ENCODE peak calls at places on chromosomes 13 and 19, in seven cellular contexts. P is hepatocyte, I is ovary, W is cardiac muscle cell, N is mucosa of descending colon, S is sigmoid colon, M is nephron progenitor cell. A is an unnamed sample.

GRCh38 chr13:111511805-111512504 is 191.5 kb downstream of the TEX29 start:
- DNase-seq in I (no peak), P (no peak), S (no peak), M (no peak), N (peak), W (no peak), A (no peak)

GRCh38 chr13:48975101-48975925 is at the start of gene FNDC3A:
- DNase-seq in P (peak), I (peak), M (peak), S (peak), N (peak), W (peak), A (peak)

GRCh38 chr13:39501711-39502324 is 101.2 kb downstream of the LHFPL6 start:
- DNase-seq in P (peak), S (no peak), M (no peak), I (no peak), W (no peak), N (no peak), A (no peak)

GRCh38 chr19:20182232-20182785 is 15.3 kb downstream of the ZNF486 start:
- DNase-seq in N (no peak), M (no peak), S (no peak), P (no peak), I (no peak), W (no peak), A (no peak)

GRCh38 chr13:73429691-73430090 is 370.9 kb downstream of the KLF5 start:
- DNase-seq in M (no peak), P (no peak), I (no peak), N (no peak), S (no peak), W (peak), A (no peak)

GRCh38 chr13:28415994-28416411 is 78.9 kb downstream of the FLT1 start:
- DNase-seq in I (no peak), N (no peak), M (no peak), S (no peak), P (no peak), W (no peak), A (no peak)

GRCh38 chr13:80235559-80236296 is 105.2 kb downstream of the SPRY2 start:
- DNase-seq in S (no peak), M (no peak), P (peak), N (no peak), I (no peak), W (peak), A (no peak)

GRCh38 chr19:57954996-57955395 is 7.5 kb upstream of the ZNF256 start:
- DNase-seq in M (no peak), W (no peak), I (no peak), N (no peak), P (no peak), S (no peak), A (no peak)

GRCh38 chr13:26482451-26483197 is 74.9 kb upstream of the WASF3 start:
- DNase-seq in P (peak), I (no peak), N (no peak), M (peak), S (peak), W (peak), A (peak)

GRCh38 chr13:40471911-40472310 is 194.5 kb downstream of the FOXO1 start:
- DNase-seq in N (no peak), W (no peak), M (no peak), P (no peak), I (no peak), S (no peak), A (no peak)

GRCh38 chr13:51928231-51928630 is 66.5 kb downstream of the CCDC70 start:
- DNase-seq in N (no peak), W (no peak), M (no peak), S (no peak), P (no peak), I (no peak), A (no peak)

GRCh38 chr19:3132971-3133792 is 2.7 kb upstream of the GNA15 start:
- DNase-seq in N (peak), P (no peak), M (no peak), S (no peak), I (peak), W (peak), A (peak)

GRCh38 chr13:107867701-107868661 is 347.4 kb downstream of the LIG4 start:
- DNase-seq in W (peak), S (no peak), I (no peak), P (peak), M (peak), N (no peak), A (no peak)

GRCh38 chr13:113490496-113491417 is at the start of gene DCUN1D2:
- DNase-seq in W (peak), I (peak), P (peak), S (peak), N (peak), M (peak), A (peak)

GRCh38 chr19:29264897-29265296 is 51.9 kb upstream of the UQCRFS1 start:
- DNase-seq in M (no peak), W (no peak), N (no peak), I (no peak), S (no peak), P (no peak), A (no peak)

GRCh38 chr13:113742000-113742441 is 17.0 kb upstream of the TMEM255B start:
- DNase-seq in N (peak), P (peak), I (no peak), M (peak), S (no peak), W (peak), A (no peak)

GRCh38 chr19:3047307-3048189 is 14.7 kb downstream of the TLE5 start:
- DNase-seq in M (peak), I (peak), P (peak), N (peak), S (peak), W (peak), A (no peak)

GRCh38 chr19:40006273-40006691 is 9.4 kb downstream of the ZNF546 start:
- DNase-seq in P (no peak), W (peak), S (no peak), I (no peak), M (no peak), N (no peak), A (no peak)

GRCh38 chr13:114053026-114053425 is 79.2 kb upstream of the C13orf46 start:
- DNase-seq in I (no peak), P (peak), M (no peak), W (peak), S (no peak), N (peak), A (no peak)

GRCh38 chr19:42229855-42230331 is 9.8 kb downstream of the ZNF526 start:
- DNase-seq in W (no peak), I (no peak), P (no peak), S (no peak), M (no peak), N (no peak), A (no peak)

GRCh38 chr19:52527954-52528326 is 472 bp downstream of the ZNF808 start:
- DNase-seq in P (peak), N (peak), S (peak), W (peak), M (peak), I (peak), A (no peak)

GRCh38 chr19:13189600-13189999 is 39.4 kb downstream of the IER2 start:
- DNase-seq in P (no peak), M (no peak), N (no peak), I (no peak), S (no peak), W (peak), A (no peak)

GRCh38 chr13:80074143-80074752 is 266.7 kb downstream of the SPRY2 start:
- DNase-seq in P (no peak), W (no peak), I (no peak), M (no peak), N (no peak), S (no peak), A (no peak)

GRCh38 chr19:2371656-2372055 is 11.6 kb downstream of the TMPRSS9 start:
- DNase-seq in I (no peak), P (no peak), W (no peak), S (no peak), M (no peak), N (no peak), A (no peak)

GRCh38 chr13:91955546-91956355 is 557.3 kb downstream of the GPC5 start:
- DNase-seq in I (no peak), M (no peak), W (no peak), N (no peak), P (no peak), S (no peak), A (no peak)

DNA sequence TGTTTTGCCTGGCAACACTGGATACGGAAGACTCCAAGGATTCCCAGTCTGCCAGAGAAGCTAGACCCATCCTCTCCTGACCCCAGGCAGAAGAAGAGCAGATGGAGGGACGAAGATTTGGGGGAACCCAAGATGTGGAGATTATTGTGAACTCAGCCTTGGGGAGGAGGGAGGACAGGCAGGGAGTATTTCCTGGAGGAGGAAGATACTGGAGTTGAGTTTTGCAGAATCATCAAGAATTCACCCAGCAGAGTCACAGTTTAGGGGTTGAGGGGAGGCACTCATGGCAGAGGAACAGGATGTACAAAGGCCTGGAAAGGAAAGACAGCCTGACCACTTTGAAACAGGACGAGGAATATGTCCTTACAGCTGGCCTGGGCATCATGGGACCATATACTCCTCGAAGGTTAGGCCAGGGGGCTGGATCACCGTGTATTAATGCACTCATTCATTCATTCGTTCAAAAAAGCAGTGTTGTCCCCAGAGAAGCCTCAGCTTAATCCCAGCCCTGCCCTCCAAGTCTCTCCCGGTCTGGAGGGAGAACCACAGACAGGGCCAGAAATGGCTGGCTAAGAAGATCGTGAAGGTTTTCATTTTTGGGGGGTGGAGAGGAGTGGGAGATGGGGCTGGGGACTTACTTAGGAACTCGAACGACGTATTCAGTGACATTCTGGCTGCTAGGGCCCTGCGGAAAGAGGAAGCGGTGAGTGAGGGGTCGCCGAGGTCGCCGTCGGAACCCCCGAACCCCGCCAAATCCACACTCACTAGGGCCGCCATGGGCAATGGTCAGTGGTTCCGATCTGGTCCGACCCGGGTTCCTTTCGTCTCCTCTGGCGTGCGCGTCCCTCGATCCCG is 518 bp downstream of the GTF2F1 start:
- DNase-seq in N (no peak), S (no peak), P (no peak), I (no peak), M (no peak), W (no peak), A (no peak)
- TF ChIP-seq CTCF in N (no peak), S (no peak), P (no peak), I (no peak), M (no peak), W (no peak), A (no peak)

GRCh38 chr13:46666727-46667456 is 113.9 kb downstream of the LRCH1 start:
- DNase-seq in P (peak), S (no peak), W (no peak), I (no peak), N (no peak), M (no peak), A (no peak)
- TF ChIP-seq CTCF in P (no peak), S (no peak), W (peak), I (no peak), N (no peak), M (no peak), A (no peak)

DNA sequence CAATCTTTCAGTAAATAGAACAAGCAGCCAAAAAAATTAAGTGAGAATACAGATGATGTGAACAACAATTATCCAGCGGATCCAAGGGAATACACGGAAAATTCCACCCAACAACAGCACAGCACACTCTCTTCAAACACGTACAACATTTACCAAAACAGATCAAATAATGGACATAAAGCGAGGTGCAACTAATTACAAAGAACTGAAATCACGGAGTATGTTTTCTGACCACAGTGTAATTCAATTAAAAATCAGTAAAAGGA is 26.2 kb downstream of the MIER2 start:
- DNase-seq in M (no peak), N (no peak), P (no peak), W (no peak), S (no peak), I (no peak), A (no peak)
- TF ChIP-seq CTCF in M (no peak), N (no peak), P (no peak), W (no peak), S (no peak), I (no peak), A (no peak)

GRCh38 chr13:46905249-46905648 is 8.4 kb upstream of the HTR2A start:
- DNase-seq in M (no peak), I (no peak), S (no peak), P (no peak), W (peak), N (no peak), A (no peak)
- TF ChIP-seq CTCF in M (no peak), I (no peak), S (no peak), P (peak), W (no peak), N (no peak), A (peak)

GRCh38 chr13:30382836-30383525 is 39.3 kb upstream of the UBE2L5 start:
- DNase-seq in I (no peak), N (no peak), P (no peak), S (no peak), W (no peak), M (no peak), A (no peak)
- TF ChIP-seq CTCF in I (no peak), N (no peak), P (no peak), S (no peak), W (no peak), M (no peak), A (no peak)

GRCh38 chr19:18007939-18008673 is at the start of gene ARRDC2:
- DNase-seq in P (peak), N (peak), S (peak), W (peak), I (peak), M (peak), A (peak)
- TF ChIP-seq CTCF in P (no peak), N (no peak), S (no peak), W (no peak), I (no peak), M (no peak), A (no peak)

DNA sequence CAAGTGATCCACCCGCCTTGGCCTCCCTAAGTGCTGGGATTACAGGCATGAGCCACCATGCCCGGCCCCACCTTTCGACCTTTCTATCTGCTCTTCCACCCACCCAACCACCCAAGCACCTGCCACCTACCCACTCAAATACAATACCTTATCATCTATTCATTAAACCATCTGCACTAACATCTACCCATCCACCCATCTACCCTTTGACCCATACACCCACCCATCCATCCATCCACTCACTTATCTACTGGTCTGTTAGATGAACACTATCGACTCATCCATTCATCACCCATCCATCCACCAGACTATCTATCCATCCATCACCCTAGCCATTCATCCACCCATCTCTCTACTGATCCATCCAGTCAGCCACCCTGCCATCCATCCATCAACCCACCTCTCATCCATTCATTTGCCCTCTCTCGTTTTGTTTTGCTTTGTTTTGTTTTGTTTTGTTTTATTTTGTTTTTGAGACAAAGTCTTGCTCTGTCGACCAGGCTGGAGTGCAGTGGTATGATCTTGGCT is 17.2 kb downstream of the EML2 start:
- DNase-seq in N (no peak), W (no peak), S (no peak), P (no peak), M (no peak), I (no peak), A (no peak)
- TF ChIP-seq CTCF in N (no peak), W (no peak), S (no peak), P (no peak), M (no peak), I (no peak), A (no peak)